ENCODE peak calls at places on chromosomes 11 and 22, in six cellular contexts. C is GM12891, T is HepG2, N is GM12878, L is K562, U is H1. I is an unnamed sample.

GRCh38 chr11:67606150-67606476 is 623 bp upstream of the NDUFV1 start:
- DNase-seq in C (no peak), T (no peak), N (no peak), L (peak; percentile 38), U (no peak), I (no peak)

GRCh38 chr11:23021287-23021863 is 161.1 kb upstream of the CCDC179 start:
- DNase-seq in C (peak; percentile 8), T (peak; percentile 9), N (no peak), L (peak; percentile 15), U (no peak), I (no peak)

GRCh38 chr11:877565-877964 is 33.0 kb downstream of the CHID1 start:
- DNase-seq in C (no peak), T (no peak), N (no peak), L (peak; percentile 91), U (peak; percentile 83), I (no peak)

GRCh38 chr11:134365011-134365925 is 33.5 kb downstream of the GLB1L2 start:
- DNase-seq in C (no peak), T (no peak), N (no peak), L (no peak), U (no peak), I (no peak)

GRCh38 chr11:101169944-101170343 is 40.3 kb upstream of the PGR start:
- DNase-seq in C (no peak), T (no peak), N (no peak), L (no peak), U (no peak), I (no peak)

GRCh38 chr11:65777241-65777640 is 3.5 kb downstream of the AP5B1 start:
- DNase-seq in C (no peak), T (no peak), N (no peak), L (no peak), U (no peak), I (no peak)

GRCh38 chr11:80309301-80309700 is 868.5 kb upstream of the TENM4 start:
- DNase-seq in C (no peak), T (no peak), N (no peak), L (no peak), U (no peak), I (no peak)

GRCh38 chr22:44271010-44271500 is 41.7 kb downstream of the SHISAL1 start:
- DNase-seq in C (no peak), T (no peak), N (no peak), L (no peak), U (no peak), I (no peak)

DNA sequence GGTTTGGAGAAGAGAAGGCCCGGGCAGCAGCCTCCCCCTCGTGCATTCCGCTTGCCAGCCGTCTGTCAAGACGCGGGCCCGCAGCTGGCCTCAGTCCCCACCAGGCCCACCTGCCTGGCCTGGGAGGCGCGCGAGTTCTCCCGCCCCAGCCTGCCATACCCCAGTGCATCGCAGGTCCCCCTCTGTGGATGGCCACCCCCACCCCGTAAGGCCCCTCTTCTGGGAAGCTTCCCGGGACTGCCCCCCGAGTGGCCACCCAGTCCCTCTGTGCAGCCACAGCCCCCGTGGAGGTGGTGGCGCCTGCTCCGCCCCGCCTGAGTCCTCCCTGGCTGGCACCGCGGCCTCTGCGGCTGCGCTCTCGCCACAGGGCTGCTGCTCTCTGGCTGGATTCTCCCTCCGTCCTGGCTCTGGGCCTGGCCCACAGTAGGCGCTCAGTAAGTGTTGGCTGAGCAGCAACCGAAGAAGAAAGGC is 74.0 kb upstream of the TCF20 start:
- DNase-seq in C (no peak), T (no peak), N (no peak), L (no peak), U (peak; percentile 74), I (no peak)
- TF ChIP-seq TAF1 in C (no peak), T (no peak), N (no peak), L (no peak), U (no peak), I (no peak)

GRCh38 chr22:20115691-20116375 is at the start of gene RANBP1:
- DNase-seq in C (no peak), T (no peak), N (no peak), L (peak; percentile 68), U (no peak), I (no peak)

GRCh38 chr22:20116376-20116950 is 559 bp downstream of the RANBP1 start:
- DNase-seq in C (peak; percentile 53), T (no peak), N (no peak), L (no peak), U (no peak), I (no peak)

GRCh38 chr22:20117656-20118571 is 888 bp upstream of the TRMT2A start:
- DNase-seq in C (peak; percentile 59), T (no peak), N (no peak), L (peak; percentile 87), U (no peak), I (peak; percentile 56)

GRCh38 chr22:20118572-20119020 is 1.6 kb upstream of the TRMT2A start:
- DNase-seq in C (no peak), T (no peak), N (no peak), L (peak; percentile 82), U (no peak), I (no peak)

GRCh38 chr22:20116951-20117645 is at the start of gene TRMT2A:
- DNase-seq in C (peak; percentile 99), T (peak; percentile 95), N (peak; percentile 86), L (peak; percentile 100), U (peak; percentile 98), I (peak; percentile 99)
- TF ChIP-seq POLR2A in C (no peak), T (peak; percentile 60), N (peak; percentile 71), L (peak; percentile 90), U (peak; percentile 22), I (peak; percentile 49)

GRCh38 chr11:46554205-46555162 is 39.3 kb downstream of the AMBRA1 start:
- DNase-seq in C (no peak), T (peak; percentile 99), N (no peak), L (no peak), U (no peak), I (no peak)
- TF ChIP-seq POLR2AphosphoS5 in C (no peak), T (no peak), N (no peak), L (no peak), U (no peak), I (no peak)

GRCh38 chr11:71079795-71080194 is 172.6 kb downstream of the SHANK2 start:
- DNase-seq in C (no peak), T (no peak), N (no peak), L (no peak), U (no peak), I (no peak)

GRCh38 chr11:71078482-71078881 is 173.9 kb downstream of the SHANK2 start:
- DNase-seq in C (no peak), T (no peak), N (no peak), L (peak; percentile 14), U (no peak), I (no peak)

GRCh38 chr11:71082454-71082853 is 169.9 kb downstream of the SHANK2 start:
- DNase-seq in C (no peak), T (no peak), N (no peak), L (no peak), U (no peak), I (no peak)

GRCh38 chr11:71081704-71082230 is 170.6 kb downstream of the SHANK2 start:
- DNase-seq in C (no peak), T (no peak), N (no peak), L (no peak), U (no peak), I (no peak)

GRCh38 chr11:71080239-71081097 is 171.9 kb downstream of the SHANK2 start:
- DNase-seq in C (peak; percentile 52), T (peak; percentile 76), N (peak; percentile 17), L (peak; percentile 82), U (peak; percentile 88), I (peak; percentile 47)
- TF ChIP-seq TAF1 in C (no peak), T (no peak), N (no peak), L (no peak), U (no peak), I (no peak)

DNA sequence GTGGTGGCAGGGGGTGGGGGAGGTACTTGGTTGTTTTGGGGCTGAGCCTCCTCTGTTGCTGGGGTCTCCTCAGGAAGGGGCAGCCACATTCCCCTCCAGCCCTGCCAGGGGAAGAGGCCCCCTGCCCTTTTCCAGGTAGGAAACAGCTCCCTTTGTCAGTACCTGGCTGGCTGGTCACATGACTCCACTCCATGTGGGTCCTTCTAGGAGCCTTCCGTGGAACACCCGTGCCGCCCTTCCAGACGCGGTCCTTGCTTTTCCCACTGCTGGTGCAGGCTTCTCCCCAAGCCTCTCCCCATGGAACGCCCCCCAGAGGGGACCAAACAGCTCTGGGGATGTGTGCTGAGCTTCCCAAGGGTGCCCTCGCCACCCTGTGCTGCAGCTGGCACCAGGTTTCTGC is 19.9 kb downstream of the IFT27 start:
- DNase-seq in C (no peak), T (no peak), N (no peak), L (no peak), U (no peak), I (no peak)
- TF ChIP-seq POLR2A in C (no peak), T (no peak), N (no peak), L (no peak), U (no peak), I (no peak)

DNA sequence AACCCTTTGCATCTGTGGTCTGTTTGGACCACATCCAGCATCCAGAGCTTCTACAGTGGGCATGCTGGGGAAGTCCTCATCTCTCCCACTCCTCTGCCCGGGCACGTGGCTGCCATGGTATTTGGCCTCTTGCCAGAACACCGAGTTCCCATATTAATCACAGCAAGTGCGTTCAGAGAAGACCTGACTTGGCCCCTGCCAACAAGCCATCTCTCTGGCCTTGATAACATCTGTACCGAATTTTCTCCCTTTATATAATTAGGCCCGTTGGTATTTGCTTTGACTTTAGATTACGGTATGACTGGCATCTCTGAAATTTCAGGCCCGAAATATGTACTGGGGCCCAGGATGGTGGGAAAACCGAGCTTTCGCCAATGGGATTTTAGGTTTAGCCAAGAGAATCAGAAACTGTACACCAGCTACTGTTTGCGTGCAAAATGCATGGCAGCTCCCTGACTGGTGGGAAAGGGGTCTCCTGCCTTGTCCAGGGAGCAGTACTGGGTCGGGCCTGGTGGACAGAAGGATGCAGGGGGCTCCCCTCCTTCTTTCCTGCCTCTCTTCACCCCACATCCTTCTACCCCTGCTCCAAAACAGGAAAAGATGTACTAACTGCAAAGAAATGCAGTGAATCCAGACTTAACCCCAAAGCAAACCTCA is 90.1 kb downstream of the MICAL2 start:
- DNase-seq in C (no peak), T (no peak), N (no peak), L (peak; percentile 32), U (no peak), I (no peak)
- TF ChIP-seq POLR2AphosphoS5 in C (no peak), T (no peak), N (no peak), L (no peak), U (no peak), I (no peak)

GRCh38 chr11:83816572-83817187 is 530.5 kb upstream of the CCDC90B start:
- DNase-seq in C (no peak), T (peak; percentile 9), N (no peak), L (peak; percentile 6), U (no peak), I (no peak)
- TF ChIP-seq TAF1 in C (no peak), T (no peak), N (no peak), L (no peak), U (no peak), I (no peak)

I was measured in GM12892.